ENCODE peak calls at places on chromosomes 16 and 17, in seven cellular contexts. One of them, this sample, is unnamed. For H3K36me3, the result is how much of the 10 kb centered on the place peaks cover.

GRCh38 chr17:38619937-38620550 is 14.3 kb upstream of the SRCIN1 start:
- DNase-seq in IMR-90: no peak
- DNase-seq in testis: no peak
- DNase-seq in stomach: no peak
- DNase-seq in esophagus muscularis mucosa: no peak
- DNase-seq in body of pancreas: no peak
- DNase-seq in thyroid gland: no peak
- DNase-seq in this sample: no peak

GRCh38 chr16:27691717-27692116 is 141.8 kb downstream of the KATNIP start:
- DNase-seq in stomach: no peak
- DNase-seq in IMR-90: no peak
- DNase-seq in body of pancreas: no peak
- DNase-seq in esophagus muscularis mucosa: no peak
- DNase-seq in testis: no peak
- DNase-seq in thyroid gland: no peak
- DNase-seq in this sample: no peak

GRCh38 chr17:73952136-73952497 is 251.4 kb upstream of the RPL38 start:
- DNase-seq in esophagus muscularis mucosa: no peak
- DNase-seq in thyroid gland: no peak
- DNase-seq in testis: no peak
- DNase-seq in body of pancreas: no peak
- DNase-seq in stomach: no peak
- DNase-seq in IMR-90: no peak
- DNase-seq in this sample: no peak

GRCh38 chr16:85573696-85574641 is 39.2 kb upstream of the GSE1 start:
- DNase-seq in thyroid gland: peak
- DNase-seq in body of pancreas: peak
- DNase-seq in stomach: no peak
- DNase-seq in esophagus muscularis mucosa: no peak
- DNase-seq in IMR-90: peak
- DNase-seq in testis: peak
- DNase-seq in this sample: no peak

GRCh38 chr17:57975044-57975443 is 13.0 kb downstream of the VEZF1 start:
- DNase-seq in body of pancreas: no peak
- DNase-seq in IMR-90: peak
- DNase-seq in testis: no peak
- DNase-seq in thyroid gland: no peak
- DNase-seq in esophagus muscularis mucosa: no peak
- DNase-seq in stomach: no peak
- DNase-seq in this sample: no peak

GRCh38 chr16:1993731-1994131 is 4.0 kb downstream of the SYNGR3 start:
- DNase-seq in stomach: no peak
- DNase-seq in IMR-90: peak
- DNase-seq in testis: no peak
- DNase-seq in body of pancreas: no peak
- DNase-seq in esophagus muscularis mucosa: no peak
- DNase-seq in thyroid gland: peak
- DNase-seq in this sample: no peak

GRCh38 chr17:46971647-46972300 is 7.3 kb downstream of the RPRML start:
- DNase-seq in IMR-90: no peak
- DNase-seq in body of pancreas: no peak
- DNase-seq in thyroid gland: no peak
- DNase-seq in esophagus muscularis mucosa: no peak
- DNase-seq in stomach: no peak
- DNase-seq in testis: no peak
- DNase-seq in this sample: no peak

GRCh38 chr16:10684541-10685151 is 10.1 kb downstream of the TEKT5 start:
- DNase-seq in testis: no peak
- DNase-seq in stomach: no peak
- DNase-seq in body of pancreas: no peak
- DNase-seq in IMR-90: no peak
- DNase-seq in esophagus muscularis mucosa: peak
- DNase-seq in thyroid gland: no peak
- DNase-seq in this sample: no peak

GRCh38 chr16:67528870-67529638 is 425 bp downstream of the RIPOR1 start:
- DNase-seq in stomach: no peak
- DNase-seq in IMR-90: peak
- DNase-seq in esophagus muscularis mucosa: no peak
- DNase-seq in thyroid gland: peak
- DNase-seq in testis: no peak
- DNase-seq in body of pancreas: peak
- DNase-seq in this sample: peak

GRCh38 chr16:76879420-76879819 is 311.6 kb upstream of the MON1B start:
- DNase-seq in body of pancreas: no peak
- DNase-seq in esophagus muscularis mucosa: no peak
- DNase-seq in stomach: no peak
- DNase-seq in thyroid gland: no peak
- DNase-seq in testis: no peak
- DNase-seq in IMR-90: no peak
- DNase-seq in this sample: no peak

GRCh38 chr16:54459509-54460235 is 173.1 kb upstream of the IRX3 start:
- DNase-seq in thyroid gland: no peak
- DNase-seq in body of pancreas: no peak
- DNase-seq in IMR-90: no peak
- DNase-seq in stomach: no peak
- DNase-seq in testis: no peak
- DNase-seq in esophagus muscularis mucosa: no peak
- DNase-seq in this sample: no peak

GRCh38 chr16:72094266-72094610 is 591 bp downstream of the DHX38 start:
- DNase-seq in stomach: no peak
- DNase-seq in esophagus muscularis mucosa: no peak
- DNase-seq in body of pancreas: no peak
- DNase-seq in IMR-90: no peak
- DNase-seq in thyroid gland: no peak
- DNase-seq in testis: no peak
- DNase-seq in this sample: no peak

GRCh38 chr17:55334881-55335523 is 70.2 kb downstream of the HLF start:
- DNase-seq in body of pancreas: no peak
- DNase-seq in esophagus muscularis mucosa: no peak
- DNase-seq in IMR-90: no peak
- DNase-seq in thyroid gland: peak
- DNase-seq in stomach: no peak
- DNase-seq in testis: no peak
- DNase-seq in this sample: no peak

GRCh38 chr16:1890701-1891035 is 18.7 kb upstream of the MEIOB start:
- DNase-seq in IMR-90: no peak
- DNase-seq in esophagus muscularis mucosa: no peak
- DNase-seq in body of pancreas: no peak
- DNase-seq in thyroid gland: peak
- DNase-seq in stomach: no peak
- DNase-seq in testis: no peak
- DNase-seq in this sample: no peak

GRCh38 chr17:62819511-62820221 is 11.6 kb upstream of the MARCHF10 start:
- DNase-seq in stomach: peak
- DNase-seq in thyroid gland: peak
- DNase-seq in esophagus muscularis mucosa: peak
- DNase-seq in body of pancreas: peak
- DNase-seq in testis: peak
- DNase-seq in IMR-90: peak
- DNase-seq in this sample: no peak

GRCh38 chr17:10620823-10621222 is 36.3 kb downstream of the MYH3 start:
- DNase-seq in stomach: no peak
- DNase-seq in esophagus muscularis mucosa: no peak
- DNase-seq in testis: no peak
- DNase-seq in IMR-90: no peak
- DNase-seq in body of pancreas: no peak
- DNase-seq in thyroid gland: no peak
- DNase-seq in this sample: no peak

GRCh38 chr17:19264681-19265080 is 27.5 kb downstream of the EPN2 start:
- DNase-seq in stomach: no peak
- DNase-seq in IMR-90: no peak
- DNase-seq in esophagus muscularis mucosa: no peak
- DNase-seq in testis: no peak
- DNase-seq in thyroid gland: no peak
- DNase-seq in body of pancreas: no peak
- DNase-seq in this sample: no peak

GRCh38 chr17:3659541-3660111 is 8.8 kb downstream of the TAX1BP3 start:
- DNase-seq in testis: peak
- DNase-seq in IMR-90: peak
- DNase-seq in stomach: peak
- DNase-seq in thyroid gland: peak
- DNase-seq in body of pancreas: peak
- DNase-seq in esophagus muscularis mucosa: no peak
- DNase-seq in this sample: no peak

GRCh38 chr17:1331708-1332107 is 52.2 kb downstream of the TRARG1 start:
- DNase-seq in body of pancreas: no peak
- DNase-seq in thyroid gland: no peak
- DNase-seq in stomach: no peak
- DNase-seq in IMR-90: no peak
- DNase-seq in esophagus muscularis mucosa: no peak
- DNase-seq in testis: no peak
- DNase-seq in this sample: no peak

GRCh38 chr17:57810740-57811632 is 38.9 kb downstream of the MRPS23 start:
- DNase-seq in stomach: no peak
- DNase-seq in IMR-90: peak
- DNase-seq in body of pancreas: peak
- DNase-seq in thyroid gland: peak
- DNase-seq in esophagus muscularis mucosa: peak
- DNase-seq in testis: peak
- DNase-seq in this sample: no peak

DNA sequence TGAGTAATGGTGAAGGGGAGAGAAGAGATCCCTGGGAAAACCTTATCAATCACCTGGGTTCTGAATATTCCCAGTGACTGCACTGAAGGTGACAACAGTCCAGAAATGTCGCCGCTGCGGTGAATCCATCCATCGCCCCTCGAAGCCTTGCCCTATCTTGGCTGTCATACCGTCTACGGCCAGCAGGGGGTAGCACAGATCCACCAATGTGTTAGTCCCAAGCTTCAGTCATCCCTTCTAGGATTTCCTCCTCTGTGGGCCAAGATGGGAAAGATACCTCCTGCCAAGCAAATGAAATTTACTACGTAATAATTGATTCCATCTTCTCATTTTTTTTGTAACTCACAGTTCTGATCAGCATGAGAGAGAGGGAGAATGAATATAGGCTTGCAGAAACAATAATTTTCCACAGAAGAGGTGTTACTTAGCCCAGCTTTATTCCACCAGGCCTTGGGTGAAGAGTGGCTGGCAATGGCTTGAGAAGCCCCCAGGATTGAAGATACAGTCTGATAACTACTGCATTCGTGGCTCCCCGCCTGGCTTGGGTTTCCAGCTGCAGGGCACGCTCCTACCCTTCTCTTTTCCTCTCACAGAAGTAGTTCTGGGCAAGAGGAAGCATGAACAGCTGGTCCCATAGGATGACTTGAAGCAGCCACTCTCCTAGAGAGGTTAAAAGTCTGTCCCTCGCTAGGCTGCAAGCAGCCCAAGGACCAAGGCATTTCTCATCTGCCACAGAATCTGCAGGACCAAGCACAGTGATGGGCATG is 2.6 kb upstream of the FMNL1 start:
- DNase-seq in body of pancreas: peak
- DNase-seq in esophagus muscularis mucosa: no peak
- DNase-seq in stomach: peak
- DNase-seq in thyroid gland: peak
- DNase-seq in testis: peak
- DNase-seq in IMR-90: peak
- DNase-seq in this sample: peak
- H3K4me3 ChIP-seq in body of pancreas: no peak
- H3K4me3 ChIP-seq in esophagus muscularis mucosa: no peak
- H3K4me3 ChIP-seq in stomach: no peak
- H3K4me3 ChIP-seq in thyroid gland: no peak
- H3K4me3 ChIP-seq in testis: no peak
- H3K4me3 ChIP-seq in IMR-90: no peak
- H3K4me3 ChIP-seq in this sample: no peak

GRCh38 chr16:31459722-31460581 is 651 bp downstream of the ARMC5 start:
- DNase-seq in thyroid gland: peak
- DNase-seq in esophagus muscularis mucosa: peak
- DNase-seq in body of pancreas: peak
- DNase-seq in IMR-90: peak
- DNase-seq in stomach: peak
- DNase-seq in testis: peak
- DNase-seq in this sample: peak
- TF ChIP-seq POLR2A in thyroid gland: peak
- TF ChIP-seq POLR2A in esophagus muscularis mucosa: no peak
- TF ChIP-seq POLR2A in body of pancreas: no peak
- TF ChIP-seq POLR2A in IMR-90: no peak
- TF ChIP-seq POLR2A in stomach: no peak
- TF ChIP-seq POLR2A in testis: no peak
- TF ChIP-seq POLR2A in this sample: peak

GRCh38 chr16:69318177-69318910 is 7.2 kb downstream of the VPS4A start:
- DNase-seq in body of pancreas: peak
- DNase-seq in stomach: no peak
- DNase-seq in esophagus muscularis mucosa: no peak
- DNase-seq in testis: no peak
- DNase-seq in IMR-90: no peak
- DNase-seq in thyroid gland: no peak
- DNase-seq in this sample: peak

GRCh38 chr16:69318911-69319289 is 7.8 kb downstream of the VPS4A start:
- DNase-seq in testis: no peak
- DNase-seq in esophagus muscularis mucosa: no peak
- DNase-seq in IMR-90: no peak
- DNase-seq in thyroid gland: no peak
- DNase-seq in stomach: no peak
- DNase-seq in body of pancreas: no peak
- DNase-seq in this sample: no peak

GRCh38 chr16:69320731-69321073 is 9.6 kb downstream of the VPS4A start:
- DNase-seq in esophagus muscularis mucosa: no peak
- DNase-seq in IMR-90: no peak
- DNase-seq in stomach: no peak
- DNase-seq in testis: no peak
- DNase-seq in thyroid gland: no peak
- DNase-seq in body of pancreas: no peak
- DNase-seq in this sample: no peak

GRCh38 chr16:69319826-69320730 is 8.9 kb downstream of the VPS4A start:
- DNase-seq in stomach: no peak
- DNase-seq in IMR-90: no peak
- DNase-seq in body of pancreas: no peak
- DNase-seq in testis: no peak
- DNase-seq in thyroid gland: no peak
- DNase-seq in esophagus muscularis mucosa: no peak
- DNase-seq in this sample: peak

DNA sequence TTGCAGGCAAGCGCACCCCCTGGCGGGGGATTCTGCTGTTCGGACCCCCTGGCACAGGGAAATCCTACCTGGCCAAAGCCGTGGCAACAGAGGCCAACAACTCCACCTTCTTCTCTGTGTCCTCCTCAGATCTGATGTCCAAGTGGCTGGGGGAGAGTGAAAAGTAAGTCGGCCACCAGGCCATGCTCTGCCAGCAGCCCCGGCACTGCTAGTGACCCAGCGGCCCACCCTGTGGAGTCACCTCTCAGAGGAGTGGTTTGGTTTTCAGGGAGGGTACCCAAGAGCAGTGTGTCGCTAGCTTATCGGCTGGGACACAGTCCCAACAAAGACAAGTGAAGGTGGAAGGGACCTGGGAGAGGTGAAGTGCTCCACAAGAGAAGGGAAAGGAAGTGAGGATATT is 8.2 kb downstream of the VPS4A start:
- DNase-seq in body of pancreas: no peak
- DNase-seq in stomach: no peak
- DNase-seq in IMR-90: no peak
- DNase-seq in testis: no peak
- DNase-seq in thyroid gland: no peak
- DNase-seq in esophagus muscularis mucosa: no peak
- DNase-seq in this sample: no peak
- H3K36me3 ChIP-seq in body of pancreas: under half
- H3K36me3 ChIP-seq in stomach: half or more
- H3K36me3 ChIP-seq in IMR-90: half or more
- H3K36me3 ChIP-seq in testis: under half
- H3K36me3 ChIP-seq in thyroid gland: half or more
- H3K36me3 ChIP-seq in esophagus muscularis mucosa: half or more
- H3K36me3 ChIP-seq in this sample: under half

DNA sequence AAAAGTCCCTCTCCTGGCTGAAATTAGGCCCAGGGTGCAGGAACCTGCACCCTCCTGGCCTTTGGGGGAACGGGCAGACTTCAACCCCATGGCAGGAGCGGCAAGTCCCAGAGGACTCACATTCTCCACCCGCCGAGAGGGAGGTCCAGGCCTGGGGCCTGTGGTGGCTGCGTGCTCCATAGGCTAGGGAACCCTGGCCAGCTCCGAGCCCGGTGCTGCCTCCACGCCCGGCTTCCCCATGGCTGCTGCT is 130 bp downstream of the CCDC78 start:
- DNase-seq in stomach: no peak
- DNase-seq in esophagus muscularis mucosa: no peak
- DNase-seq in body of pancreas: no peak
- DNase-seq in testis: no peak
- DNase-seq in thyroid gland: no peak
- DNase-seq in IMR-90: no peak
- DNase-seq in this sample: no peak
- H3K4me3 ChIP-seq in stomach: no peak
- H3K4me3 ChIP-seq in esophagus muscularis mucosa: peak
- H3K4me3 ChIP-seq in body of pancreas: no peak
- H3K4me3 ChIP-seq in testis: no peak
- H3K4me3 ChIP-seq in thyroid gland: no peak
- H3K4me3 ChIP-seq in IMR-90: no peak
- H3K4me3 ChIP-seq in this sample: peak

This sample was measured in Peyer's patch.